ENCODE peak calls at places on chromosomes 13 and 19, in four cellular contexts. H is K562, T is GM12878, M is HepG2. E is an unnamed sample.

GRCh38 chr19:604355-604754 is 14.7 kb downstream of the HCN2 start:
- DNase-seq in H (peak; percentile 80), T (no peak), M (no peak), E (peak; percentile 30)

GRCh38 chr19:33374406-33374703 is 846 bp downstream of the CEBPG start:
- DNase-seq in H (peak; percentile 49), T (no peak), M (no peak), E (no peak)

GRCh38 chr13:26721251-26721939 is 39.2 kb downstream of the GPR12 start:
- DNase-seq in H (no peak), T (no peak), M (no peak), E (no peak)

GRCh38 chr19:44948763-44949374 is 3.0 kb downstream of the APOC2 start:
- DNase-seq in H (no peak), T (no peak), M (no peak), E (no peak)

GRCh38 chr13:31951215-31951678 is 80.3 kb upstream of the FRY start:
- DNase-seq in H (no peak), T (peak; percentile 89), M (no peak), E (no peak)

GRCh38 chr13:26561636-26562537 is 4.4 kb downstream of the WASF3 start:
- DNase-seq in H (no peak), T (no peak), M (peak; percentile 35), E (no peak)

GRCh38 chr19:42422092-42422575 is 5.1 kb downstream of the LIPE start:
- DNase-seq in H (no peak), T (no peak), M (no peak), E (no peak)

GRCh38 chr19:10601999-10602329 is 14.9 kb upstream of the AP1M2 start:
- DNase-seq in H (no peak), T (no peak), M (no peak), E (no peak)

GRCh38 chr19:4069331-4069959 is 2.7 kb upstream of the ZBTB7A start:
- DNase-seq in H (no peak), T (no peak), M (no peak), E (no peak)

GRCh38 chr19:35901854-35902661 is at the start of gene HCST:
- DNase-seq in H (peak; percentile 32), T (no peak), M (no peak), E (no peak)

GRCh38 chr19:12789904-12790619 is 1.2 kb upstream of the JUNB start:
- DNase-seq in H (peak; percentile 97), T (peak; percentile 86), M (peak; percentile 87), E (peak; percentile 77)

GRCh38 chr19:48735031-48735615 is 5.3 kb downstream of the RASIP1 start:
- DNase-seq in H (no peak), T (no peak), M (no peak), E (no peak)

GRCh38 chr19:56201973-56202372 is at the start of gene ZSCAN5C:
- DNase-seq in H (no peak), T (no peak), M (no peak), E (no peak)

GRCh38 chr19:32373614-32374295 is 28.3 kb downstream of the ZNF507 start:
- DNase-seq in H (peak; percentile 91), T (no peak), M (peak; percentile 100), E (peak; percentile 15)

GRCh38 chr19:33392341-33393285 is 19.1 kb downstream of the CEBPG start:
- DNase-seq in H (no peak), T (no peak), M (peak; percentile 92), E (no peak)

GRCh38 chr13:32840840-32841713 is 175.1 kb upstream of the KL start:
- DNase-seq in H (no peak), T (peak; percentile 70), M (no peak), E (no peak)

GRCh38 chr19:55116232-55117062 is 990 bp downstream of the PPP1R12C start:
- DNase-seq in H (peak; percentile 69), T (no peak), M (peak; percentile 9), E (peak; percentile 62)

GRCh38 chr13:50843256-50844043 is at the start of gene DLEU7:
- DNase-seq in H (no peak), T (no peak), M (no peak), E (no peak)

GRCh38 chr19:42121666-42122069 is 10.6 kb downstream of the POU2F2 start:
- DNase-seq in H (no peak), T (peak; percentile 52), M (no peak), E (no peak)

GRCh38 chr19:50697414-50698124 is 22.0 kb downstream of the SHANK1 start:
- DNase-seq in H (no peak), T (no peak), M (no peak), E (no peak)

GRCh38 chr19:1475751-1476437 is 3.1 kb downstream of the C19orf25 start:
- DNase-seq in H (no peak), T (no peak), M (no peak), E (no peak)

GRCh38 chr13:27791901-27792392 is 336 bp upstream of the GSX1 start:
- DNase-seq in H (no peak), T (no peak), M (no peak), E (no peak)

GRCh38 chr13:74132152-74132767 is 1.9 kb downstream of the KLF12 start:
- DNase-seq in H (no peak), T (no peak), M (peak; percentile 15), E (peak; percentile 47)

GRCh38 chr19:31347828-31348314 is 1.4 kb downstream of the TSHZ3 start:
- DNase-seq in H (no peak), T (no peak), M (no peak), E (no peak)

GRCh38 chr19:53132231-53132991 is at the start of gene ZNF415:
- DNase-seq in H (no peak), T (no peak), M (no peak), E (no peak)

GRCh38 chr13:50893211-50893852 is 16.3 kb upstream of the RNASEH2B start:
- DNase-seq in H (no peak), T (no peak), M (no peak), E (no peak)

GRCh38 chr19:582497-583197 is 7.0 kb upstream of the HCN2 start:
- DNase-seq in H (peak; percentile 15), T (no peak), M (no peak), E (no peak)

GRCh38 chr13:98997051-98997730 is 19.3 kb upstream of the DOCK9 start:
- DNase-seq in H (no peak), T (no peak), M (no peak), E (no peak)

GRCh38 chr19:36805364-36805763 is 32.8 kb upstream of the ZNF850 start:
- DNase-seq in H (no peak), T (no peak), M (no peak), E (no peak)

GRCh38 chr13:27644302-27644701 is 22.6 kb downstream of the POLR1D start:
- DNase-seq in H (no peak), T (no peak), M (no peak), E (no peak)

GRCh38 chr19:17841371-17841809 is 6.4 kb downstream of the JAK3 start:
- DNase-seq in H (no peak), T (no peak), M (no peak), E (no peak)

GRCh38 chr19:3302755-3303154 is 63.6 kb upstream of the NFIC start:
- DNase-seq in H (peak; percentile 58), T (no peak), M (no peak), E (no peak)

GRCh38 chr13:30829788-30830637 is 76.1 kb upstream of the MEDAG start:
- DNase-seq in H (no peak), T (no peak), M (peak; percentile 45), E (no peak)
- TF ChIP-seq TARDBP in H (no peak), T (no peak), M (no peak), E (no peak)

GRCh38 chr13:95607363-95607762 is 37.1 kb downstream of the DZIP1 start:
- DNase-seq in H (no peak), T (no peak), M (no peak), E (no peak)
- TF ChIP-seq FOXM1 in H (no peak), T (no peak), M (no peak), E (no peak)

GRCh38 chr13:42720116-42720857 is 61.1 kb upstream of the FAM216B start:
- DNase-seq in H (peak; percentile 12), T (peak; percentile 13), M (peak; percentile 7), E (peak; percentile 39)
- TF ChIP-seq TARDBP in H (no peak), T (no peak), M (no peak), E (no peak)

DNA sequence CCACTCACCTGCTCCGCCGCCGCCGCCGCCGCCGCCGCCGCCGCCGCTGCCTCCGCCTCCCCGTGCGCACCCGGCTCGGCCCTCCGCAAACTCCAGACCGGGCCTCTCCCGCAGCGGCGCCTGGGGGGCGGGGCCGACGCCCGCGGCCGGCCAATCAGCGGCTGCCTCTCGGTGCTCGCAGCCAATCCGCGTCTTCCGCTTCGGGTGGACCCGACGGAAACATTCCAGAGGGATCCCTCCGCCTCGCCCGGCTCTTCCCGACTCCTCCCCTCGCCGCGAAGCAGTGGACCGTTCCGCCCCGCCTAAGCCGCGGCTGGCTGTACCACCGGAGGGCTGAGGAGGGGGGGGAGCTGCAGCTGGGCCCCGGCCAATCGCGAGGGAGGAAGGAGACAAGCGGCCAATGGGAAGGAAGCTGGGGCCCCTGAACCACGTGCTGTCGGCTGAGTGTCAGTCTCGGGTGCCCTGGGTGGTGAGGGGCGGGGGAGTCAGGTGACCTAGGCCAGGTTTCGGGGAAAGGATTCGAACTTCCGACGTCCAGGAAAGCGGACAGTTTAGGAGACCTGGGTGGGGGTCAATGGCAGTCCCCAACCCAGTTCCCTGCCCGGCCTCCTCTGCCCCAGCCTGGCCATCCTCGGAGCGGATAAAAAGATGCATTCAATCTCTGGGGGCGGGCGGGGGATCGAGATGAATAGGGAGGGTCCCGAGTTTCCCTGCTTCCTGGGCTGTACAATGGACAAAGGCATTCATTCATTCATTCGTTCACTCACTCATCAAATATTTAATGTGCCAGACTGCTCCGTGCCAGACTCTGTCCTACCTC is at the start of gene GIPC1:
- DNase-seq in H (peak; percentile 97), T (peak; percentile 32), M (peak; percentile 96), E (peak; percentile 99)
- TF ChIP-seq FOXM1 in H (no peak), T (no peak), M (no peak), E (peak; percentile 21)

GRCh38 chr13:52827839-52828238 is 20.6 kb downstream of the PCDH8 start:
- DNase-seq in H (no peak), T (no peak), M (no peak), E (no peak)

GRCh38 chr13:52833261-52833660 is 15.2 kb downstream of the PCDH8 start:
- DNase-seq in H (no peak), T (no peak), M (no peak), E (no peak)

GRCh38 chr13:52830946-52831345 is 17.5 kb downstream of the PCDH8 start:
- DNase-seq in H (no peak), T (no peak), M (no peak), E (no peak)

GRCh38 chr13:52835071-52835793 is 13.2 kb downstream of the PCDH8 start:
- DNase-seq in H (no peak), T (no peak), M (no peak), E (no peak)

GRCh38 chr13:52832268-52832667 is 16.2 kb downstream of the PCDH8 start:
- DNase-seq in H (no peak), T (no peak), M (no peak), E (no peak)
- TF ChIP-seq TARDBP in H (no peak), T (no peak), M (no peak), E (no peak)

GRCh38 chr13:58858870-58859371 is 1227.4 kb downstream of the PCDH17 start:
- DNase-seq in H (no peak), T (no peak), M (no peak), E (no peak)

GRCh38 chr13:58852076-58852475 is 1220.5 kb downstream of the PCDH17 start:
- DNase-seq in H (no peak), T (no peak), M (no peak), E (no peak)

GRCh38 chr13:58855283-58855682 is 1223.7 kb downstream of the PCDH17 start:
- DNase-seq in H (no peak), T (no peak), M (no peak), E (no peak)
- TF ChIP-seq FOXM1 in H (no peak), T (no peak), M (no peak), E (no peak)